ENCODE peak calls at places on chromosomes 6 and 20, in seven cellular contexts. One of them, this sample, is unnamed.

GRCh38 chr6:127302728-127303675 is 36.3 kb downstream of the RNF146 start:
- DNase-seq in bronchial epithelial cell: peak
- DNase-seq in A673: peak
- DNase-seq in cardiac muscle cell: peak
- DNase-seq in GM12865: peak
- DNase-seq in hippocampal formation: peak
- DNase-seq in pulmonary artery endothelial cell: no peak
- DNase-seq in this sample: peak

GRCh38 chr6:116779569-116780164 is 14.1 kb upstream of the FAM162B start:
- DNase-seq in hippocampal formation: peak
- DNase-seq in pulmonary artery endothelial cell: no peak
- DNase-seq in A673: peak
- DNase-seq in GM12865: peak
- DNase-seq in cardiac muscle cell: peak
- DNase-seq in bronchial epithelial cell: peak
- DNase-seq in this sample: peak

GRCh38 chr20:3135507-3136070 is 24.1 kb downstream of the FASTKD5 start:
- DNase-seq in cardiac muscle cell: no peak
- DNase-seq in hippocampal formation: no peak
- DNase-seq in GM12865: no peak
- DNase-seq in bronchial epithelial cell: peak
- DNase-seq in A673: no peak
- DNase-seq in pulmonary artery endothelial cell: no peak
- DNase-seq in this sample: no peak

GRCh38 chr6:148952147-148953041 is 205.6 kb downstream of the UST start:
- DNase-seq in GM12865: no peak
- DNase-seq in hippocampal formation: no peak
- DNase-seq in bronchial epithelial cell: peak
- DNase-seq in pulmonary artery endothelial cell: no peak
- DNase-seq in A673: no peak
- DNase-seq in cardiac muscle cell: peak
- DNase-seq in this sample: no peak

GRCh38 chr20:37396520-37397075 is 50.7 kb downstream of the SRC start:
- DNase-seq in bronchial epithelial cell: no peak
- DNase-seq in GM12865: no peak
- DNase-seq in hippocampal formation: no peak
- DNase-seq in pulmonary artery endothelial cell: no peak
- DNase-seq in cardiac muscle cell: no peak
- DNase-seq in A673: no peak
- DNase-seq in this sample: no peak

GRCh38 chr20:1827974-1828785 is 67.0 kb upstream of the SIRPA start:
- DNase-seq in A673: no peak
- DNase-seq in GM12865: no peak
- DNase-seq in pulmonary artery endothelial cell: no peak
- DNase-seq in bronchial epithelial cell: peak
- DNase-seq in hippocampal formation: peak
- DNase-seq in cardiac muscle cell: peak
- DNase-seq in this sample: no peak

GRCh38 chr6:54535568-54535967 is 227.3 kb downstream of the TINAG start:
- DNase-seq in pulmonary artery endothelial cell: no peak
- DNase-seq in hippocampal formation: no peak
- DNase-seq in A673: no peak
- DNase-seq in bronchial epithelial cell: no peak
- DNase-seq in GM12865: no peak
- DNase-seq in cardiac muscle cell: no peak
- DNase-seq in this sample: no peak

GRCh38 chr6:57147401-57147800 is 24.7 kb upstream of the BAG2 start:
- DNase-seq in GM12865: no peak
- DNase-seq in cardiac muscle cell: no peak
- DNase-seq in pulmonary artery endothelial cell: no peak
- DNase-seq in hippocampal formation: no peak
- DNase-seq in bronchial epithelial cell: no peak
- DNase-seq in A673: no peak
- DNase-seq in this sample: no peak

GRCh38 chr6:75930954-75931689 is 141.3 kb downstream of the IMPG1 start:
- DNase-seq in hippocampal formation: no peak
- DNase-seq in cardiac muscle cell: no peak
- DNase-seq in GM12865: no peak
- DNase-seq in pulmonary artery endothelial cell: no peak
- DNase-seq in bronchial epithelial cell: no peak
- DNase-seq in A673: no peak
- DNase-seq in this sample: no peak

This sample was measured in OCI-LY7.